ENCODE peak calls at places on chromosomes 1 and 21, in five cellular contexts. One of them, this sample, is unnamed.

GRCh38 chr21:44514218-44514520 is 25.8 kb downstream of the KRTAP10-1 start:
- DNase-seq in thoracic aorta: no peak
- DNase-seq in PC-3: no peak
- DNase-seq in spleen: no peak
- DNase-seq in epithelial cell of esophagus: no peak
- DNase-seq in this sample: no peak

GRCh38 chr1:184635347-184636155 is 119.1 kb downstream of the EDEM3 start:
- DNase-seq in thoracic aorta: no peak
- DNase-seq in spleen: no peak
- DNase-seq in epithelial cell of esophagus: peak; percentile 42
- DNase-seq in PC-3: peak; percentile 11
- DNase-seq in this sample: no peak

GRCh38 chr21:31901342-31901741 is 28.5 kb downstream of the HUNK start:
- DNase-seq in spleen: no peak
- DNase-seq in epithelial cell of esophagus: no peak
- DNase-seq in PC-3: no peak
- DNase-seq in thoracic aorta: no peak
- DNase-seq in this sample: no peak

GRCh38 chr1:24507423-24507804 is 4.8 kb downstream of the RCAN3 start:
- DNase-seq in epithelial cell of esophagus: no peak
- DNase-seq in thoracic aorta: no peak
- DNase-seq in PC-3: no peak
- DNase-seq in spleen: no peak
- DNase-seq in this sample: no peak

GRCh38 chr1:174000274-174000852 is 21.8 kb downstream of the RC3H1 start:
- DNase-seq in thoracic aorta: no peak
- DNase-seq in PC-3: no peak
- DNase-seq in spleen: no peak
- DNase-seq in epithelial cell of esophagus: no peak
- DNase-seq in this sample: no peak

GRCh38 chr1:71834570-71835441 is 447.5 kb downstream of the NEGR1 start:
- DNase-seq in spleen: no peak
- DNase-seq in thoracic aorta: no peak
- DNase-seq in PC-3: no peak
- DNase-seq in epithelial cell of esophagus: no peak
- DNase-seq in this sample: no peak

GRCh38 chr21:28283652-28284490 is 708.8 kb downstream of the LTN1 start:
- DNase-seq in PC-3: peak; percentile 34
- DNase-seq in thoracic aorta: no peak
- DNase-seq in spleen: no peak
- DNase-seq in epithelial cell of esophagus: peak; percentile 51
- DNase-seq in this sample: no peak

GRCh38 chr21:41170442-41170841 is 2.5 kb downstream of the BACE2 start:
- DNase-seq in PC-3: peak; percentile 71
- DNase-seq in spleen: no peak
- DNase-seq in epithelial cell of esophagus: peak; percentile 57
- DNase-seq in thoracic aorta: no peak
- DNase-seq in this sample: no peak

GRCh38 chr1:162922196-162922595 is 61.2 kb upstream of the CCDC190 start:
- DNase-seq in PC-3: peak; percentile 32
- DNase-seq in thoracic aorta: no peak
- DNase-seq in epithelial cell of esophagus: no peak
- DNase-seq in spleen: no peak
- DNase-seq in this sample: no peak

GRCh38 chr1:207925210-207925609 is 14.3 kb upstream of the CD34 start:
- DNase-seq in thoracic aorta: no peak
- DNase-seq in PC-3: no peak
- DNase-seq in spleen: no peak
- DNase-seq in epithelial cell of esophagus: peak; percentile 53
- DNase-seq in this sample: no peak

GRCh38 chr1:53122194-53122846 is 20.1 kb downstream of the SLC1A7 start:
- DNase-seq in spleen: no peak
- DNase-seq in thoracic aorta: no peak
- DNase-seq in PC-3: no peak
- DNase-seq in epithelial cell of esophagus: no peak
- DNase-seq in this sample: no peak

GRCh38 chr1:78147031-78147430 is 101.3 kb downstream of the GIPC2 start:
- DNase-seq in thoracic aorta: no peak
- DNase-seq in epithelial cell of esophagus: no peak
- DNase-seq in spleen: no peak
- DNase-seq in PC-3: no peak
- DNase-seq in this sample: no peak

GRCh38 chr1:61226791-61227567 is 144.6 kb downstream of the NFIA start:
- DNase-seq in thoracic aorta: no peak
- DNase-seq in epithelial cell of esophagus: peak; percentile 62
- DNase-seq in spleen: no peak
- DNase-seq in PC-3: no peak
- DNase-seq in this sample: no peak

GRCh38 chr1:6167391-6168303 is 12.5 kb downstream of the CHD5 start:
- DNase-seq in thoracic aorta: no peak
- DNase-seq in PC-3: no peak
- DNase-seq in epithelial cell of esophagus: no peak
- DNase-seq in spleen: no peak
- DNase-seq in this sample: no peak

GRCh38 chr1:221532071-221532755 is 209.7 kb downstream of the DUSP10 start:
- DNase-seq in PC-3: no peak
- DNase-seq in thoracic aorta: no peak
- DNase-seq in spleen: no peak
- DNase-seq in epithelial cell of esophagus: no peak
- DNase-seq in this sample: no peak

GRCh38 chr1:201298381-201299367 is 15.4 kb downstream of the PKP1 start:
- DNase-seq in thoracic aorta: no peak
- DNase-seq in epithelial cell of esophagus: peak; percentile 67
- DNase-seq in spleen: no peak
- DNase-seq in PC-3: peak; percentile 73
- DNase-seq in this sample: no peak

GRCh38 chr1:1628656-1629429 is 3.1 kb upstream of the MMP23B start:
- DNase-seq in thoracic aorta: no peak
- DNase-seq in epithelial cell of esophagus: peak; percentile 41
- DNase-seq in spleen: peak; percentile 90
- DNase-seq in PC-3: peak; percentile 30
- DNase-seq in this sample: no peak

GRCh38 chr1:220151454-220151853 is 57.5 kb downstream of the IARS2 start:
- DNase-seq in thoracic aorta: no peak
- DNase-seq in spleen: no peak
- DNase-seq in PC-3: no peak
- DNase-seq in epithelial cell of esophagus: no peak
- DNase-seq in this sample: no peak

GRCh38 chr1:201399352-201400126 is 415 bp upstream of the LAD1 start:
- DNase-seq in epithelial cell of esophagus: peak; percentile 82
- DNase-seq in PC-3: peak; percentile 92
- DNase-seq in thoracic aorta: no peak
- DNase-seq in spleen: no peak
- DNase-seq in this sample: peak; percentile 87

GRCh38 chr1:97743129-97743528 is 177.7 kb downstream of the DPYD start:
- DNase-seq in thoracic aorta: no peak
- DNase-seq in spleen: no peak
- DNase-seq in PC-3: no peak
- DNase-seq in epithelial cell of esophagus: peak; percentile 72
- DNase-seq in this sample: no peak

GRCh38 chr1:182270731-182271130 is 120.9 kb downstream of the GLUL start:
- DNase-seq in thoracic aorta: no peak
- DNase-seq in PC-3: no peak
- DNase-seq in epithelial cell of esophagus: no peak
- DNase-seq in spleen: no peak
- DNase-seq in this sample: no peak

GRCh38 chr1:30323841-30324240 is 399.5 kb downstream of the MATN1 start:
- DNase-seq in epithelial cell of esophagus: no peak
- DNase-seq in PC-3: no peak
- DNase-seq in spleen: no peak
- DNase-seq in thoracic aorta: no peak
- DNase-seq in this sample: no peak
- H3K4me3 ChIP-seq in epithelial cell of esophagus: no peak overlapping the region
- H3K4me3 ChIP-seq in PC-3: no peak overlapping the region
- H3K4me3 ChIP-seq in spleen: no peak overlapping the region
- H3K4me3 ChIP-seq in thoracic aorta: no peak overlapping the region
- H3K4me3 ChIP-seq in this sample: no peak overlapping the region

DNA sequence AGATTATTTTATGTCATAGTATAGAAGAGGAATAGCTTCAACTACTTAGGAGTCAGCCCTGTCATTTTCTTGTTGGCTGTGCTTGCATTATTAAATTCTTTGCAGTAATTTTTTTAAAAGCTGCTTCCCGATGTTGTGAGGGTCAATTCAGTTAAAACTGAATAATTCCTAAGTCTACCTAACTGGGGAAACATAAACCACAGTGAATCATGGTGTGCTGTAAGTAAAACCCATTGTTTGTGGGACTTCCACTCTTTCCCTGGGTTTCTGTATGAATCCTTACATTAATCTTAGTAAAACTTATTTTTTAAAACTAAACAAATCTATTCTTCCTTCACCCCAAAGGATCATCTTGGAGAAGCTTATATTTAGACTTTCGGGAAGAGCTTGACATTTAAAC is 4.4 kb downstream of the SUCO start:
- DNase-seq in thoracic aorta: no peak
- DNase-seq in spleen: no peak
- DNase-seq in PC-3: peak; percentile 85
- DNase-seq in epithelial cell of esophagus: peak; percentile 34
- DNase-seq in this sample: no peak
- H3K4me3 ChIP-seq in thoracic aorta: no peak overlapping the region
- H3K4me3 ChIP-seq in spleen: no peak overlapping the region
- H3K4me3 ChIP-seq in PC-3: peak overlapping the region; percentile 79
- H3K4me3 ChIP-seq in epithelial cell of esophagus: no peak overlapping the region
- H3K4me3 ChIP-seq in this sample: no peak overlapping the region

GRCh38 chr1:54866801-54867716 is 19.9 kb downstream of the DHCR24 start:
- DNase-seq in PC-3: no peak
- DNase-seq in spleen: no peak
- DNase-seq in epithelial cell of esophagus: no peak
- DNase-seq in thoracic aorta: no peak
- DNase-seq in this sample: peak; percentile 54
- H3K4me3 ChIP-seq in PC-3: no peak overlapping the region
- H3K4me3 ChIP-seq in spleen: no peak overlapping the region
- H3K4me3 ChIP-seq in epithelial cell of esophagus: no peak overlapping the region
- H3K4me3 ChIP-seq in thoracic aorta: no peak overlapping the region
- H3K4me3 ChIP-seq in this sample: no peak overlapping the region

GRCh38 chr1:51344602-51345299 is 14.4 kb upstream of the TTC39A start:
- DNase-seq in PC-3: peak; percentile 43
- DNase-seq in spleen: no peak
- DNase-seq in epithelial cell of esophagus: no peak
- DNase-seq in thoracic aorta: no peak
- DNase-seq in this sample: peak; percentile 86
- H3K4me3 ChIP-seq in PC-3: peak overlapping the region; percentile 65
- H3K4me3 ChIP-seq in spleen: peak overlapping the region; percentile 29
- H3K4me3 ChIP-seq in epithelial cell of esophagus: peak overlapping the region; percentile 31
- H3K4me3 ChIP-seq in thoracic aorta: peak overlapping the region; percentile 37
- H3K4me3 ChIP-seq in this sample: peak overlapping the region; percentile 43

GRCh38 chr21:38662224-38662568 is 143.5 kb upstream of the ETS2 start:
- DNase-seq in thoracic aorta: no peak
- DNase-seq in epithelial cell of esophagus: no peak
- DNase-seq in spleen: no peak
- DNase-seq in PC-3: no peak
- DNase-seq in this sample: no peak

GRCh38 chr21:38661296-38662223 is 144.2 kb upstream of the ETS2 start:
- DNase-seq in thoracic aorta: no peak
- DNase-seq in PC-3: no peak
- DNase-seq in epithelial cell of esophagus: peak; percentile 20
- DNase-seq in spleen: peak; percentile 76
- DNase-seq in this sample: peak; percentile 68

GRCh38 chr21:38664315-38664714 is 141.4 kb upstream of the ETS2 start:
- DNase-seq in epithelial cell of esophagus: no peak
- DNase-seq in thoracic aorta: no peak
- DNase-seq in spleen: no peak
- DNase-seq in PC-3: no peak
- DNase-seq in this sample: no peak

GRCh38 chr21:38664821-38665220 is 140.9 kb upstream of the ETS2 start:
- DNase-seq in epithelial cell of esophagus: no peak
- DNase-seq in PC-3: no peak
- DNase-seq in spleen: no peak
- DNase-seq in thoracic aorta: no peak
- DNase-seq in this sample: no peak

GRCh38 chr21:38663282-38663681 is 142.4 kb upstream of the ETS2 start:
- DNase-seq in spleen: no peak
- DNase-seq in thoracic aorta: no peak
- DNase-seq in epithelial cell of esophagus: no peak
- DNase-seq in PC-3: no peak
- DNase-seq in this sample: no peak
- H3K4me3 ChIP-seq in spleen: no peak overlapping the region
- H3K4me3 ChIP-seq in thoracic aorta: no peak overlapping the region
- H3K4me3 ChIP-seq in epithelial cell of esophagus: no peak overlapping the region
- H3K4me3 ChIP-seq in PC-3: no peak overlapping the region
- H3K4me3 ChIP-seq in this sample: no peak overlapping the region

GRCh38 chr21:35504277-35504676 is 455.2 kb upstream of the RUNX1 start:
- DNase-seq in spleen: no peak
- DNase-seq in thoracic aorta: no peak
- DNase-seq in epithelial cell of esophagus: no peak
- DNase-seq in PC-3: no peak
- DNase-seq in this sample: no peak

GRCh38 chr21:35505067-35505466 is 456.0 kb upstream of the RUNX1 start:
- DNase-seq in epithelial cell of esophagus: no peak
- DNase-seq in PC-3: no peak
- DNase-seq in spleen: no peak
- DNase-seq in thoracic aorta: no peak
- DNase-seq in this sample: no peak

GRCh38 chr21:35508389-35508888 is 459.3 kb upstream of the RUNX1 start:
- DNase-seq in spleen: peak; percentile 76
- DNase-seq in epithelial cell of esophagus: peak; percentile 39
- DNase-seq in PC-3: peak; percentile 92
- DNase-seq in thoracic aorta: peak; percentile 30
- DNase-seq in this sample: peak; percentile 80

GRCh38 chr21:35506352-35506751 is 457.2 kb upstream of the RUNX1 start:
- DNase-seq in epithelial cell of esophagus: no peak
- DNase-seq in spleen: no peak
- DNase-seq in thoracic aorta: no peak
- DNase-seq in PC-3: no peak
- DNase-seq in this sample: no peak

DNA sequence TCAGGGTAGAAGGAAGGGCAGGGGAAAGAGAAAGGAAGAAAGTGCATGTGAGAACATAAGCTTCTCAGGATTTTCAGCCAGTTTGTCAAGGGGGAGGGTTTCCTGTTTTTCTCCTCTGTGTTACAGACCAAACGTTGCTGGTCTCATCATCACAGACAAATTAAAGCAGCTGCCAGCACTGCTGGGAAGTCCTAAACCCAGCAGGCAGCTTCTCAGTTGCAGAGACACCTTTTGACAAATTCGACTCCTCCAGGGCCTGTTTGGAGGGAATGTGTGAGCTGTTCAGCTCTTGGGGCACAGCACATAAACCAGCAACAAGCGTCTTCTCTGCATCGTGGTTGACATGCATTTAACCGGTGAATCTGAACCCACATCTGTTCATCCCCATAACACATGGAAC is 454.5 kb upstream of the RUNX1 start:
- DNase-seq in thoracic aorta: no peak
- DNase-seq in epithelial cell of esophagus: no peak
- DNase-seq in spleen: no peak
- DNase-seq in PC-3: no peak
- DNase-seq in this sample: no peak
- H3K4me3 ChIP-seq in thoracic aorta: no peak overlapping the region
- H3K4me3 ChIP-seq in epithelial cell of esophagus: no peak overlapping the region
- H3K4me3 ChIP-seq in spleen: no peak overlapping the region
- H3K4me3 ChIP-seq in PC-3: no peak overlapping the region
- H3K4me3 ChIP-seq in this sample: no peak overlapping the region

This sample was measured in upper lobe of right lung.